ENCODE peak calls at places on chromosome 12, in nine cellular contexts. L, M, Q, J, N, R, V, E and T are unnamed samples.

GRCh38 chr12:107844312-107844921 is 69.9 kb downstream of the ASCL4 start:
- DNase-seq in N (no peak), J (no peak), M (no peak), E (no peak), R (no peak), V (no peak), L (no peak), Q (no peak), T (no peak)

GRCh38 chr12:40207551-40207950 is 17.2 kb upstream of the LRRK2 start:
- DNase-seq in M (no peak), V (no peak), R (no peak), L (no peak), J (no peak), Q (no peak), E (no peak), N (no peak), T (no peak)

GRCh38 chr12:107109726-107110518 is 16.6 kb upstream of the CRY1 start:
- DNase-seq in Q (no peak), M (no peak), L (no peak), N (no peak), J (no peak), V (no peak), E (no peak), R (no peak), T (no peak)

GRCh38 chr12:111841236-111841749 is 735 bp upstream of the MAPKAPK5 start:
- DNase-seq in E (no peak), L (no peak), V (no peak), N (no peak), M (no peak), J (no peak), Q (no peak), R (no peak), T (no peak)

GRCh38 chr12:104056419-104056972 is 6.5 kb upstream of the GLT8D2 start:
- DNase-seq in M (no peak), R (no peak), E (no peak), V (no peak), L (no peak), J (no peak), Q (no peak), N (no peak), T (no peak)

GRCh38 chr12:120140603-120141002 is 24.1 kb upstream of the RAB35 start:
- DNase-seq in E (no peak), V (no peak), Q (no peak), L (no peak), R (peak; percentile 34), M (no peak), N (no peak), J (no peak), T (no peak)

GRCh38 chr12:11879306-11879705 is 191.4 kb upstream of the BCL2L14 start:
- DNase-seq in V (no peak), Q (no peak), E (no peak), J (no peak), R (no peak), L (no peak), M (no peak), N (no peak), T (peak; percentile 14)

GRCh38 chr12:34405286-34406227 is 383.3 kb downstream of the ALG10 start:
- DNase-seq in R (peak; percentile 19), J (no peak), L (no peak), N (peak; percentile 2), M (no peak), Q (peak; percentile 30), V (no peak), E (peak; percentile 43), T (no peak)

GRCh38 chr12:78194448-78194847 is 363.8 kb downstream of the NAV3 start:
- DNase-seq in N (no peak), R (no peak), Q (no peak), V (no peak), M (no peak), L (no peak), J (no peak), E (no peak), T (peak; percentile 84)

GRCh38 chr12:3042826-3043225 is 34.4 kb upstream of the TSPAN9 start:
- DNase-seq in Q (no peak), L (no peak), V (no peak), N (no peak), E (no peak), M (no peak), J (no peak), R (no peak), T (no peak)

GRCh38 chr12:75944097-75944904 is 87.3 kb downstream of the PHLDA1 start:
- DNase-seq in Q (no peak), M (peak; percentile 9), E (no peak), V (no peak), J (peak; percentile 63), R (no peak), N (no peak), L (no peak), T (peak; percentile 84)

GRCh38 chr12:1546931-1547640 is 47.3 kb downstream of the FBXL14 start:
- DNase-seq in R (no peak), J (no peak), M (no peak), N (no peak), L (no peak), V (no peak), Q (no peak), E (peak; percentile 36), T (no peak)

GRCh38 chr12:39780527-39781446 is 161.2 kb upstream of the ABCD2 start:
- DNase-seq in V (no peak), Q (no peak), N (no peak), J (no peak), E (no peak), R (no peak), L (no peak), M (no peak), T (peak; percentile 26)

GRCh38 chr12:11580125-11580751 is 69.2 kb upstream of the ETV6 start:
- DNase-seq in L (no peak), R (no peak), Q (peak; percentile 86), J (no peak), E (peak; percentile 66), M (no peak), N (no peak), V (no peak), T (peak; percentile 62)

GRCh38 chr12:52910248-52910883 is 5.5 kb upstream of the KRT8 start:
- DNase-seq in V (no peak), J (no peak), E (no peak), L (no peak), R (no peak), M (no peak), Q (no peak), N (no peak), T (no peak)

GRCh38 chr12:113467514-113468364 is 3.9 kb downstream of the LHX5 start:
- DNase-seq in E (peak; percentile 64), N (no peak), R (no peak), L (no peak), V (no peak), Q (no peak), M (no peak), J (no peak), T (no peak)

GRCh38 chr12:115571446-115571845 is 706.0 kb downstream of the MED13L start:
- DNase-seq in V (no peak), Q (no peak), N (no peak), E (no peak), J (no peak), R (no peak), M (no peak), L (no peak), T (no peak)

GRCh38 chr12:4133029-4133428 is 140.5 kb upstream of the CCND2 start:
- DNase-seq in E (no peak), J (no peak), R (no peak), L (no peak), N (no peak), V (no peak), M (no peak), Q (no peak), T (no peak)

GRCh38 chr12:13293086-13293485 is 96.6 kb downstream of the EMP1 start:
- DNase-seq in E (no peak), M (no peak), L (no peak), N (no peak), Q (no peak), J (no peak), V (no peak), R (no peak), T (no peak)

GRCh38 chr12:112219195-112219594 is 93.8 kb downstream of the TRAFD1 start:
- DNase-seq in L (no peak), J (no peak), R (no peak), N (no peak), V (no peak), E (no peak), Q (no peak), M (no peak), T (no peak)

GRCh38 chr12:66409195-66409871 is 107.0 kb downstream of the HELB start:
- DNase-seq in Q (peak; percentile 63), M (no peak), E (no peak), R (no peak), J (no peak), N (peak; percentile 15), V (no peak), L (no peak), T (peak; percentile 17)

GRCh38 chr12:78671295-78671694 is 193.3 kb upstream of the SYT1 start:
- DNase-seq in E (no peak), N (no peak), J (no peak), V (no peak), L (no peak), R (no peak), Q (no peak), M (no peak), T (no peak)